ENCODE peak calls at places on chromosomes 4 and X, in six cellular contexts. S is H9; T is H7; Y is stimulated activated CD8-positive, alpha-beta memory T cell treated with anti-CD3 and anti-CD28 coated beads, Interleukin-15, amount 100 ng/mL, for 24 hours; Z is uterus; W is Kasumi-1. H is an unnamed sample.

GRCh38 chr4:13888112-13888511 is 260.6 kb upstream of the BOD1L1 start:
- DNase-seq in S (no peak), T (no peak), Y (no peak), Z (no peak), W (no peak), H (no peak)

GRCh38 chr4:42371306-42372063 is 25.8 kb upstream of the SHISA3 start:
- DNase-seq in S (no peak), T (peak; percentile 41), Y (no peak), Z (no peak), W (peak; percentile 77), H (peak; percentile 29)

GRCh38 chrX:149470960-149471359 is 34.1 kb downstream of the IDS start:
- DNase-seq in S (peak; percentile 85), T (peak; percentile 82), Y (peak; percentile 40), Z (peak; percentile 68), W (peak; percentile 38), H (peak; percentile 81)

GRCh38 chr4:114688063-114688462 is 89.5 kb downstream of the UGT8 start:
- DNase-seq in S (no peak), T (no peak), Y (no peak), Z (no peak), W (no peak), H (no peak)

GRCh38 chr4:76822294-76822693 is 75.7 kb downstream of the SOWAHB start:
- DNase-seq in S (no peak), T (no peak), Y (no peak), Z (peak; percentile 51), W (no peak), H (no peak)

GRCh38 chr4:53928825-53929224 is 135.6 kb downstream of the CHIC2 start:
- DNase-seq in S (no peak), T (no peak), Y (no peak), Z (no peak), W (no peak), H (no peak)

GRCh38 chrX:138191998-138192397 is 519.5 kb downstream of the FGF13 start:
- DNase-seq in S (peak; percentile 29), T (peak; percentile 14), Y (no peak), Z (no peak), W (peak; percentile 33), H (peak; percentile 64)

GRCh38 chrX:70826715-70827114 is 81.8 kb downstream of the TEX11 start:
- DNase-seq in S (no peak), T (no peak), Y (no peak), Z (no peak), W (no peak), H (no peak)

GRCh38 chr4:145076473-145076855 is 21.5 kb downstream of the ANAPC10 start:
- DNase-seq in S (no peak), T (no peak), Y (no peak), Z (no peak), W (no peak), H (no peak)

GRCh38 chrX:15471016-15471415 is 22.1 kb downstream of the PIR start:
- DNase-seq in S (peak; percentile 72), T (peak; percentile 63), Y (peak; percentile 1), Z (peak; percentile 45), W (peak; percentile 42), H (peak; percentile 74)

GRCh38 chrX:148929686-148930085 is 429.3 kb downstream of the AFF2 start:
- DNase-seq in S (no peak), T (no peak), Y (no peak), Z (no peak), W (no peak), H (no peak)

H was measured in neural progenitor cell.